ENCODE peak calls at places on chromosomes 7 and 10, in eight cellular contexts. T is Panc1; V is cardiac muscle cell; H is gastrocnemius medialis; B is lower leg skin; K is CD4-positive, alpha-beta T cell; Q is ovary; I is prostate gland. D is an unnamed sample.

GRCh38 chr10:130898381-130898780 is 413.1 kb downstream of the TCERG1L start:
- DNase-seq in B (no peak), H (no peak), Q (no peak), I (no peak), T (no peak), V (no peak), K (no peak), D (no peak)

GRCh38 chr7:22357311-22358175 is 589 bp upstream of the RAPGEF5 start:
- DNase-seq in H (no peak), K (no peak), V (peak), T (peak), Q (no peak), B (peak), I (peak), D (peak)

GRCh38 chr10:75399461-75400162 is 2.0 kb downstream of the ZNF503 start:
- DNase-seq in H (peak), K (peak), I (peak), T (no peak), Q (peak), V (peak), B (peak), D (peak)

GRCh38 chr7:114087674-114088539 is 169.1 kb upstream of the PPP1R3A start:
- DNase-seq in K (no peak), T (no peak), V (no peak), Q (peak), H (peak), B (no peak), I (peak), D (peak)

GRCh38 chr7:17236603-17237002 is 61.8 kb upstream of the AHR start:
- DNase-seq in V (peak), K (no peak), I (no peak), T (no peak), H (no peak), B (no peak), Q (no peak), D (no peak)

GRCh38 chr10:104151737-104152136 is 29.8 kb downstream of the SFR1 start:
- DNase-seq in V (no peak), I (no peak), Q (no peak), B (no peak), T (no peak), K (no peak), H (no peak), D (no peak)

GRCh38 chr10:22505923-22506685 is 160.8 kb downstream of the SPAG6 start:
- DNase-seq in I (peak), H (no peak), T (no peak), Q (no peak), K (peak), V (peak), B (no peak), D (peak)

GRCh38 chr7:137846588-137847417 is at the start of gene DGKI:
- DNase-seq in B (no peak), Q (peak), K (no peak), V (peak), I (no peak), H (no peak), T (no peak), D (peak)

GRCh38 chr7:150824379-150825177 is 24.0 kb downstream of the TMEM176A start:
- DNase-seq in T (no peak), V (no peak), B (no peak), H (no peak), Q (no peak), I (no peak), K (no peak), D (no peak)

GRCh38 chr10:132404169-132404880 is 7.3 kb downstream of the PWWP2B start:
- DNase-seq in K (no peak), B (no peak), T (no peak), V (no peak), H (no peak), I (no peak), Q (no peak), D (no peak)

GRCh38 chr7:27172388-27172774 is 1.7 kb downstream of the HOXA10 start:
- DNase-seq in B (no peak), V (no peak), I (no peak), T (no peak), K (no peak), H (peak), Q (peak), D (peak)

GRCh38 chr10:122198631-122199030 is 72.5 kb upstream of the BTBD16 start:
- DNase-seq in T (no peak), B (no peak), Q (no peak), V (no peak), K (no peak), I (no peak), H (no peak), D (no peak)

GRCh38 chr7:50446542-50446960 is 3.6 kb downstream of the FIGNL1 start:
- DNase-seq in Q (no peak), K (no peak), V (peak), I (no peak), B (no peak), H (no peak), T (peak), D (no peak)

GRCh38 chr7:55405856-55406541 is 40.9 kb downstream of the LANCL2 start:
- DNase-seq in T (no peak), B (no peak), K (no peak), H (no peak), Q (no peak), I (no peak), V (no peak), D (no peak)

GRCh38 chr7:55410641-55411239 is 45.6 kb downstream of the LANCL2 start:
- DNase-seq in H (no peak), B (no peak), V (no peak), Q (no peak), I (no peak), K (no peak), T (no peak), D (no peak)

GRCh38 chr7:55413442-55413841 is 48.3 kb downstream of the LANCL2 start:
- DNase-seq in Q (no peak), K (no peak), T (no peak), B (no peak), I (no peak), V (no peak), H (no peak), D (no peak)

GRCh38 chr7:55411844-55412243 is 46.7 kb downstream of the LANCL2 start:
- DNase-seq in B (no peak), Q (no peak), V (no peak), T (no peak), H (no peak), K (no peak), I (no peak), D (no peak)

DNA sequence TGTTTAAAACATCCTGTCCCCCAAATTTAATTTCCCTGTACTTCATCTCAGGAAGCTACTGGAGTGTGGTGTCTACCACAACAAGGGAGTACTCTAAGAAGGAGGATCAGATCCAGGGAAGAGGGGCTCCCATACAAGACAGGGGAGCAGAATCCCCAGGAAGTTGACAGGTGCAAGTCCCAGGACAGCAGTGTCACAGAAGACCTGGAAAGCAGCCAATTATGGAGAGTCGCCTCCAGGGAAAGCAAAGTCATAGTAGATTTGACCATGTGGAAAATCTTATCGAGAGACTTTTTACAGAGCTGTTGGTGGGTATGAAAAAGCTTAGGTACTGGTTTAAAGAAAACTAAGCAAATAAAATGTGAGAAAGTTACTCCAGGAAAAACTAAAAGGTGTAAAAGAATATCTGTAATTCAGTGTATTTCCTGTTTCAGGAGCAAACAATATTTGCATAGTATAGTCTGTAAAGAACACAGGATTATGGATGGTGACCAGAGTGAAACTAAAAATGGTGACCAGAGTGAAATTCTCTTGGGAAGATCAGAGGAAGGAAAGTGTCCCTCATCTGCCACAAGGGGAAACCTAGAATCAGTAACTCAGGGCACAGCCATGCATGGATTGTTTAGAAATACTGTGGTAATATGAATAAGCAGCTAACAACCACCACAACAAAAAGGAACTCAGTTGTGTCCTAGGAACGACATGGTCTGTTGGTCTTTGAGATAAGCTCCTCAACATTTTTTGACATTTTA is 44.5 kb downstream of the LANCL2 start:
- DNase-seq in V (no peak), Q (no peak), I (no peak), T (no peak), B (no peak), H (no peak), K (no peak), D (no peak)
- TF ChIP-seq CTCF in V (no peak), Q (no peak), I (no peak), T (no peak), B (no peak), H (no peak), K (no peak), D (no peak)

GRCh38 chr10:38094923-38095574 is 912 bp downstream of the ZNF37A start:
- DNase-seq in K (no peak), T (no peak), Q (peak), I (no peak), V (no peak), B (no peak), H (no peak), D (no peak)

GRCh38 chr10:38093816-38094157 is 350 bp upstream of the ZNF37A start:
- DNase-seq in I (no peak), Q (no peak), T (no peak), K (no peak), H (no peak), B (no peak), V (no peak), D (no peak)

DNA sequence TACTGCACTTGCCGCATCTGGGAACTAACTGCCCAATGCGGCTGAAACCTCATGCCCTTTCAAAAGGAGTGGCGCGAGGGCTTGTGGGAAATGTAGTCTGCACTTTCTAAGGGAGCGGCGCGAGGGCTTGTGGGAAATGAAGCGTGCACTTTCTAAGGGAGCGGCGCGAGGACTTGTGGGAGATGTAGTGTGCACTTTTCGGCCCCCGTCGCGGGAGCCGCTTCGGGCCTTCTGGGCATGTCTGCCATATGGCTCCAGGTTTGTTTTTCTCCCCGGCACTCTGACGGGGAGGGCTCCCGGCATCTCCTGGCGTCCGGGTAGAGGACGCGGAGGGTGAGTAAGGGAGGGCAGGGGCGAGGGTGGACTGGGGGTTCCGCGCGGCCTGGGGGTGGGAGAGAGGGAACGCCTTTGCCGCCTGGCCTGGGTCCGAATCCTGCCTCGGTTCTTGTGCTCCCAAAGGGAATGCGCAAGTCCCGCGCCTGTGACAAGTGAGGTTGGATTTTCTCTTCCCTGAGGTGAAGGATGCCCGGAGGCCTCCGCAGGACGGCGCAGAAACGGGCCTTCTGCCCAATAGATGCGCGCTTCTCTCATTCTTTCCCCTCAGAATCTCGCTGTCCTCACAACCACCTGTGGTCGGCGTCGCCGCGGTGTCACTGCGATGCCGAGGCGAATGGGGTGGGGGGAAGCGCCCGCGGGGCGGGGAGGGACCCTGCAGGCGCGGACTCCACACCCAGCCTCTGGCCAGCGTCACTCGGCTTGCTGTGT is at the start of gene ZNF37A:
- DNase-seq in Q (peak), K (peak), H (peak), B (peak), I (peak), V (peak), T (peak), D (peak)
- TF ChIP-seq CTCF in Q (no peak), K (no peak), H (no peak), B (no peak), I (no peak), V (no peak), T (no peak), D (no peak)

DNA sequence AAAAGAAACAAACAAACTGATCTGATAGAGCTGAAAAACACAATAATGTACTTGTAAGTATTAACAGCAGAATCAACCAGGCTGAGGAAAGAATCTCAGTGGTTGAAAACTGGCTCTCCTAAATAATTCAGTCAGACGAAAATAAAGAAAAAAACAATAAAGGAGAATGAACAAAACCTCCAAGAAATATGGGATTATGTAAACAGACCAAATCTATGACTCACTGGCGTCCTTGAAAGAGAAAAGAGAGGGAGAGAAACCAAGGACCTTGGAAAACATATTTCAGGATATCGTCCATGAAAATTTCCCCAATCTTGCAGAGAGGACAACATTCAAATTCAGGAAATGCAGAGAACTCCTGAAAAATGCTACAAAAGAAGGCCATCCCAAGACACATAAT is 62.9 kb downstream of the FBXL13 start:
- DNase-seq in K (no peak), T (no peak), I (no peak), Q (no peak), H (no peak), V (peak), B (no peak), D (no peak)
- TF ChIP-seq CTCF in K (no peak), T (no peak), I (no peak), Q (no peak), H (no peak), V (no peak), B (no peak), D (no peak)

GRCh38 chr10:87945994-87946393 is 82.6 kb downstream of the PTEN start:
- DNase-seq in Q (no peak), T (no peak), I (no peak), H (no peak), B (no peak), V (no peak), K (no peak), D (no peak)
- TF ChIP-seq CTCF in Q (no peak), T (no peak), I (no peak), H (no peak), B (no peak), V (no peak), K (no peak), D (no peak)

D was measured in nephron progenitor cell.